ENCODE peak calls at places on chromosomes 4 and X, in seven cellular contexts. One of them, this sample, is unnamed. For H3K4me1, the result is how much of the 10 kb centered on the place peaks cover.

GRCh38 chr4:38210396-38211114 is 250.4 kb downstream of the PTTG2 start:
- DNase-seq in cardiac muscle cell: no peak
- DNase-seq in PC-3: no peak
- DNase-seq in tibial artery: no peak
- DNase-seq in HCT116: no peak
- DNase-seq in hepatocyte: no peak
- DNase-seq in foreskin keratinocyte: no peak
- DNase-seq in this sample: no peak

GRCh38 chrX:71493111-71493613 is 39.7 kb upstream of the OGT start:
- DNase-seq in hepatocyte: no peak
- DNase-seq in HCT116: no peak
- DNase-seq in tibial artery: peak
- DNase-seq in foreskin keratinocyte: no peak
- DNase-seq in cardiac muscle cell: no peak
- DNase-seq in PC-3: no peak
- DNase-seq in this sample: peak

GRCh38 chrX:31209005-31209612 is 137.3 kb upstream of the FTHL17 start:
- DNase-seq in cardiac muscle cell: no peak
- DNase-seq in PC-3: no peak
- DNase-seq in hepatocyte: no peak
- DNase-seq in tibial artery: no peak
- DNase-seq in HCT116: no peak
- DNase-seq in foreskin keratinocyte: no peak
- DNase-seq in this sample: no peak

GRCh38 chr4:3036131-3036952 is 38.0 kb downstream of the HTT-AS start:
- DNase-seq in PC-3: no peak
- DNase-seq in hepatocyte: no peak
- DNase-seq in HCT116: no peak
- DNase-seq in cardiac muscle cell: no peak
- DNase-seq in tibial artery: no peak
- DNase-seq in foreskin keratinocyte: no peak
- DNase-seq in this sample: no peak

GRCh38 chrX:153488231-153488914 is 6.4 kb upstream of the BGN start:
- DNase-seq in cardiac muscle cell: no peak
- DNase-seq in tibial artery: peak
- DNase-seq in foreskin keratinocyte: no peak
- DNase-seq in hepatocyte: peak
- DNase-seq in PC-3: no peak
- DNase-seq in HCT116: no peak
- DNase-seq in this sample: no peak

GRCh38 chrX:40152706-40153334 is 55.1 kb upstream of the BCOR start:
- DNase-seq in hepatocyte: peak
- DNase-seq in foreskin keratinocyte: no peak
- DNase-seq in cardiac muscle cell: no peak
- DNase-seq in HCT116: no peak
- DNase-seq in PC-3: peak
- DNase-seq in tibial artery: no peak
- DNase-seq in this sample: no peak

GRCh38 chr4:131613086-131613823 is 1535.8 kb upstream of the PCDH10 start:
- DNase-seq in HCT116: no peak
- DNase-seq in hepatocyte: no peak
- DNase-seq in foreskin keratinocyte: no peak
- DNase-seq in cardiac muscle cell: no peak
- DNase-seq in tibial artery: no peak
- DNase-seq in PC-3: no peak
- DNase-seq in this sample: no peak

GRCh38 chr4:158236304-158237030 is 26.2 kb downstream of the TMEM144 start:
- DNase-seq in tibial artery: no peak
- DNase-seq in PC-3: no peak
- DNase-seq in foreskin keratinocyte: no peak
- DNase-seq in hepatocyte: no peak
- DNase-seq in HCT116: no peak
- DNase-seq in cardiac muscle cell: no peak
- DNase-seq in this sample: no peak

GRCh38 chr4:139656614-139657486 is 8.8 kb upstream of the MGST2 start:
- DNase-seq in PC-3: peak
- DNase-seq in hepatocyte: peak
- DNase-seq in tibial artery: no peak
- DNase-seq in HCT116: peak
- DNase-seq in cardiac muscle cell: peak
- DNase-seq in foreskin keratinocyte: peak
- DNase-seq in this sample: peak

GRCh38 chrX:144379156-144379555 is 495.3 kb downstream of the UBE2NL start:
- DNase-seq in PC-3: no peak
- DNase-seq in HCT116: no peak
- DNase-seq in hepatocyte: no peak
- DNase-seq in foreskin keratinocyte: no peak
- DNase-seq in tibial artery: no peak
- DNase-seq in cardiac muscle cell: no peak
- DNase-seq in this sample: no peak

GRCh38 chrX:1316527-1316926 is 20.1 kb upstream of the IL3RA start:
- DNase-seq in HCT116: no peak
- DNase-seq in hepatocyte: no peak
- DNase-seq in PC-3: no peak
- DNase-seq in cardiac muscle cell: no peak
- DNase-seq in tibial artery: peak
- DNase-seq in foreskin keratinocyte: no peak
- DNase-seq in this sample: peak

GRCh38 chr4:10058371-10058770 is 37.1 kb upstream of the SLC2A9 start:
- DNase-seq in foreskin keratinocyte: no peak
- DNase-seq in PC-3: no peak
- DNase-seq in tibial artery: no peak
- DNase-seq in hepatocyte: no peak
- DNase-seq in HCT116: no peak
- DNase-seq in cardiac muscle cell: no peak
- DNase-seq in this sample: no peak

GRCh38 chrX:131187234-131187633 is 101.9 kb downstream of the IGSF1 start:
- DNase-seq in tibial artery: no peak
- DNase-seq in HCT116: no peak
- DNase-seq in cardiac muscle cell: peak
- DNase-seq in PC-3: no peak
- DNase-seq in hepatocyte: no peak
- DNase-seq in foreskin keratinocyte: no peak
- DNase-seq in this sample: no peak

GRCh38 chr4:182877326-182877883 is 39.8 kb downstream of the DCTD start:
- DNase-seq in HCT116: no peak
- DNase-seq in PC-3: peak
- DNase-seq in cardiac muscle cell: no peak
- DNase-seq in foreskin keratinocyte: no peak
- DNase-seq in hepatocyte: no peak
- DNase-seq in tibial artery: no peak
- DNase-seq in this sample: no peak

GRCh38 chrX:46913710-46914109 is 1.5 kb downstream of the JADE3 start:
- DNase-seq in PC-3: peak
- DNase-seq in foreskin keratinocyte: no peak
- DNase-seq in tibial artery: no peak
- DNase-seq in cardiac muscle cell: peak
- DNase-seq in HCT116: no peak
- DNase-seq in hepatocyte: peak
- DNase-seq in this sample: no peak

GRCh38 chrX:17537652-17538301 is 162.8 kb downstream of the NHS start:
- DNase-seq in HCT116: no peak
- DNase-seq in tibial artery: no peak
- DNase-seq in cardiac muscle cell: peak
- DNase-seq in PC-3: no peak
- DNase-seq in hepatocyte: no peak
- DNase-seq in foreskin keratinocyte: no peak
- DNase-seq in this sample: no peak

GRCh38 chr4:161696957-161697356 is 466.8 kb downstream of the FSTL5 start:
- DNase-seq in tibial artery: no peak
- DNase-seq in cardiac muscle cell: no peak
- DNase-seq in HCT116: no peak
- DNase-seq in foreskin keratinocyte: no peak
- DNase-seq in PC-3: peak
- DNase-seq in hepatocyte: no peak
- DNase-seq in this sample: no peak

GRCh38 chr4:54063224-54063623 is 1.2 kb downstream of the CHIC2 start:
- DNase-seq in tibial artery: no peak
- DNase-seq in cardiac muscle cell: no peak
- DNase-seq in HCT116: no peak
- DNase-seq in hepatocyte: no peak
- DNase-seq in PC-3: peak
- DNase-seq in foreskin keratinocyte: no peak
- DNase-seq in this sample: no peak
- H3K4me1 ChIP-seq in tibial artery: under half
- H3K4me1 ChIP-seq in cardiac muscle cell: under half
- H3K4me1 ChIP-seq in HCT116: under half
- H3K4me1 ChIP-seq in hepatocyte: under half
- H3K4me1 ChIP-seq in PC-3: half or more
- H3K4me1 ChIP-seq in foreskin keratinocyte: half or more
- H3K4me1 ChIP-seq in this sample: under half

GRCh38 chr4:82217986-82218715 is 155.6 kb downstream of the HNRNPD start:
- DNase-seq in cardiac muscle cell: no peak
- DNase-seq in PC-3: peak
- DNase-seq in HCT116: peak
- DNase-seq in tibial artery: no peak
- DNase-seq in foreskin keratinocyte: no peak
- DNase-seq in hepatocyte: peak
- DNase-seq in this sample: no peak
- TF ChIP-seq CTCF in cardiac muscle cell: peak
- TF ChIP-seq CTCF in PC-3: peak
- TF ChIP-seq CTCF in HCT116: peak
- TF ChIP-seq CTCF in tibial artery: no peak
- TF ChIP-seq CTCF in foreskin keratinocyte: peak
- TF ChIP-seq CTCF in hepatocyte: peak
- TF ChIP-seq CTCF in this sample: no peak

DNA sequence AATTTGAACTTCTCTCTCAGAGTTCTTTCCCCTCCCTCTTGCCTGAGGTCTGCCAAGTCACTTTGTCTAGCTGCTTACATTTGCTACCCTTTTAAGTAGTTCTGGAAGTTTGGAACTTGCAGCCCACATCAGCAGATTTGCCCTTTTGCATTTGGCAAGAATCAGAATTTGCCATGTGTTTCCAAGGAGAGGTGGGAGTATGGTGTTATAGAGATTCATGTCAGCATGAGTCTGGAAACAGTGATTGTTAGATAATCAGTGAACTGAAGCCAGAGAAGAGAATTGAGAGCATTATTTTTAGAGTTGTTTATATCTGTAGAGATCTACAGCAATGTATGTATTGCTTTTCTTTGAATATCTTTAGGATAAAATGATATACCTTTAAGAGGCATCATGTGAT is 52.1 kb downstream of the KLHL34 start:
- DNase-seq in tibial artery: no peak
- DNase-seq in foreskin keratinocyte: no peak
- DNase-seq in hepatocyte: no peak
- DNase-seq in cardiac muscle cell: no peak
- DNase-seq in HCT116: no peak
- DNase-seq in PC-3: no peak
- DNase-seq in this sample: no peak
- H3K4me1 ChIP-seq in tibial artery: under half
- H3K4me1 ChIP-seq in foreskin keratinocyte: under half
- H3K4me1 ChIP-seq in hepatocyte: under half
- H3K4me1 ChIP-seq in cardiac muscle cell: under half
- H3K4me1 ChIP-seq in HCT116: under half
- H3K4me1 ChIP-seq in PC-3: under half
- H3K4me1 ChIP-seq in this sample: under half

GRCh38 chr4:7740866-7741525 is 198.7 kb downstream of the AFAP1 start:
- DNase-seq in PC-3: no peak
- DNase-seq in HCT116: no peak
- DNase-seq in cardiac muscle cell: no peak
- DNase-seq in foreskin keratinocyte: no peak
- DNase-seq in tibial artery: no peak
- DNase-seq in hepatocyte: no peak
- DNase-seq in this sample: no peak
- TF ChIP-seq CTCF in PC-3: no peak
- TF ChIP-seq CTCF in HCT116: no peak
- TF ChIP-seq CTCF in cardiac muscle cell: no peak
- TF ChIP-seq CTCF in foreskin keratinocyte: no peak
- TF ChIP-seq CTCF in tibial artery: no peak
- TF ChIP-seq CTCF in hepatocyte: no peak
- TF ChIP-seq CTCF in this sample: no peak

DNA sequence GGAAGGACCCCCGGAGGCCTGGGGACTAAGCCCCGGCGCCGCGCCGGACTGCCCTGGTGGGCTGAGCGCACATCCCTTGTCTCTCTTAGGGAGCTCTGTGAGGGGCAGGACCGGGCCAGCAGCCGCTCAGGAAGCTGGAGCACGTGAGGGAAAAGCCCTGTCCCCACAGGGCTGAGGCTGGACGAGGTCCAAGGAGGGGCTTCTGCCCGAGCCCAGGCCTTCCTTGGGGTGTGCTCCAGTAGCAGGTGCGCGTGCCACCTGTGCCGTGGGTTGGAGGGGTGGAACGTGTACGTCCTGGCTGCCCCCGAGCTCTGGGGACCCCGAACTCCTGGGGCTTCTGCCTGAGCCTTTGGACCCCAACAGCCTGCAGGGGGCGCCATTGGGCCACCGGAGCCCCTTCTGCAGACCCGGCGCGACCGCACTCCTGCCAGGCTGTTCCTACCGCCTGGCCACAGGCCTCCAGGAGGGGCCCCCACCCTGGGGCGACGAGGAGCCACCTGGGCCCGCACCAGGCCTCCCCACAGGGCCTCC is 27.2 kb downstream of the TACC3 start:
- DNase-seq in PC-3: peak
- DNase-seq in hepatocyte: peak
- DNase-seq in foreskin keratinocyte: no peak
- DNase-seq in tibial artery: no peak
- DNase-seq in HCT116: peak
- DNase-seq in cardiac muscle cell: peak
- DNase-seq in this sample: peak
- H3K4me1 ChIP-seq in PC-3: under half
- H3K4me1 ChIP-seq in hepatocyte: under half
- H3K4me1 ChIP-seq in foreskin keratinocyte: under half
- H3K4me1 ChIP-seq in tibial artery: under half
- H3K4me1 ChIP-seq in HCT116: under half
- H3K4me1 ChIP-seq in cardiac muscle cell: under half
- H3K4me1 ChIP-seq in this sample: under half

GRCh38 chr4:168713193-168713592 is 216.3 kb downstream of the PALLD start:
- DNase-seq in tibial artery: no peak
- DNase-seq in cardiac muscle cell: peak
- DNase-seq in foreskin keratinocyte: no peak
- DNase-seq in hepatocyte: peak
- DNase-seq in HCT116: no peak
- DNase-seq in PC-3: no peak
- DNase-seq in this sample: no peak
- TF ChIP-seq CTCF in tibial artery: no peak
- TF ChIP-seq CTCF in cardiac muscle cell: no peak
- TF ChIP-seq CTCF in foreskin keratinocyte: no peak
- TF ChIP-seq CTCF in hepatocyte: no peak
- TF ChIP-seq CTCF in HCT116: no peak
- TF ChIP-seq CTCF in PC-3: no peak
- TF ChIP-seq CTCF in this sample: no peak